ENCODE peak calls at places on chromosomes 3 and 15, in eight cellular contexts. One of them, this sample, is unnamed.

GRCh38 chr15:57903626-57904025 is 161.9 kb downstream of the ALDH1A2 start:
- DNase-seq in amniotic stem cell: no peak
- DNase-seq in stimulated activated CD4-positive, alpha-beta T cell treated with anti-CD3 and anti-CD28 coated beads, Interleukin-1b, Interleukin-23, amount 100 ng/mL, for 4 hours: no peak
- DNase-seq in C1 segment of cervical spinal cord: no peak
- DNase-seq in left lobe of liver: no peak
- DNase-seq in GM13977: no peak
- DNase-seq in DMS153: no peak
- DNase-seq in neural crest cell: no peak
- DNase-seq in this sample: no peak

GRCh38 chr3:180820400-180820799 is 92.1 kb upstream of the FXR1 start:
- DNase-seq in GM13977: no peak
- DNase-seq in left lobe of liver: no peak
- DNase-seq in amniotic stem cell: no peak
- DNase-seq in DMS153: no peak
- DNase-seq in neural crest cell: no peak
- DNase-seq in C1 segment of cervical spinal cord: no peak
- DNase-seq in stimulated activated CD4-positive, alpha-beta T cell treated with anti-CD3 and anti-CD28 coated beads, Interleukin-1b, Interleukin-23, amount 100 ng/mL, for 4 hours: no peak
- DNase-seq in this sample: no peak

GRCh38 chr3:113275876-113276580 is 64.7 kb downstream of the BOC start:
- DNase-seq in neural crest cell: peak
- DNase-seq in DMS153: peak
- DNase-seq in C1 segment of cervical spinal cord: peak
- DNase-seq in GM13977: peak
- DNase-seq in stimulated activated CD4-positive, alpha-beta T cell treated with anti-CD3 and anti-CD28 coated beads, Interleukin-1b, Interleukin-23, amount 100 ng/mL, for 4 hours: no peak
- DNase-seq in left lobe of liver: no peak
- DNase-seq in amniotic stem cell: no peak
- DNase-seq in this sample: no peak

GRCh38 chr3:39644176-39644575 is 165.2 kb upstream of the MYRIP start:
- DNase-seq in DMS153: no peak
- DNase-seq in GM13977: no peak
- DNase-seq in amniotic stem cell: no peak
- DNase-seq in C1 segment of cervical spinal cord: no peak
- DNase-seq in left lobe of liver: no peak
- DNase-seq in neural crest cell: no peak
- DNase-seq in stimulated activated CD4-positive, alpha-beta T cell treated with anti-CD3 and anti-CD28 coated beads, Interleukin-1b, Interleukin-23, amount 100 ng/mL, for 4 hours: no peak
- DNase-seq in this sample: no peak

GRCh38 chr3:11820540-11821041 is 26.1 kb downstream of the TAMM41 start:
- DNase-seq in left lobe of liver: no peak
- DNase-seq in amniotic stem cell: no peak
- DNase-seq in stimulated activated CD4-positive, alpha-beta T cell treated with anti-CD3 and anti-CD28 coated beads, Interleukin-1b, Interleukin-23, amount 100 ng/mL, for 4 hours: no peak
- DNase-seq in C1 segment of cervical spinal cord: no peak
- DNase-seq in DMS153: no peak
- DNase-seq in neural crest cell: no peak
- DNase-seq in GM13977: peak
- DNase-seq in this sample: no peak

GRCh38 chr3:152151216-152151874 is 117.4 kb upstream of the MBNL1 start:
- DNase-seq in C1 segment of cervical spinal cord: no peak
- DNase-seq in left lobe of liver: no peak
- DNase-seq in amniotic stem cell: no peak
- DNase-seq in stimulated activated CD4-positive, alpha-beta T cell treated with anti-CD3 and anti-CD28 coated beads, Interleukin-1b, Interleukin-23, amount 100 ng/mL, for 4 hours: no peak
- DNase-seq in neural crest cell: no peak
- DNase-seq in DMS153: no peak
- DNase-seq in GM13977: no peak
- DNase-seq in this sample: no peak

GRCh38 chr3:55604846-55605245 is 117.7 kb upstream of the WNT5A start:
- DNase-seq in stimulated activated CD4-positive, alpha-beta T cell treated with anti-CD3 and anti-CD28 coated beads, Interleukin-1b, Interleukin-23, amount 100 ng/mL, for 4 hours: no peak
- DNase-seq in left lobe of liver: no peak
- DNase-seq in DMS153: no peak
- DNase-seq in neural crest cell: no peak
- DNase-seq in amniotic stem cell: no peak
- DNase-seq in C1 segment of cervical spinal cord: no peak
- DNase-seq in GM13977: no peak
- DNase-seq in this sample: no peak

GRCh38 chr3:62585861-62586260 is 212.5 kb upstream of the FEZF2 start:
- DNase-seq in DMS153: no peak
- DNase-seq in amniotic stem cell: no peak
- DNase-seq in neural crest cell: no peak
- DNase-seq in GM13977: no peak
- DNase-seq in stimulated activated CD4-positive, alpha-beta T cell treated with anti-CD3 and anti-CD28 coated beads, Interleukin-1b, Interleukin-23, amount 100 ng/mL, for 4 hours: no peak
- DNase-seq in left lobe of liver: no peak
- DNase-seq in C1 segment of cervical spinal cord: no peak
- DNase-seq in this sample: no peak

GRCh38 chr3:145898487-145898886 is 262.5 kb downstream of the PLOD2 start:
- DNase-seq in DMS153: no peak
- DNase-seq in GM13977: no peak
- DNase-seq in stimulated activated CD4-positive, alpha-beta T cell treated with anti-CD3 and anti-CD28 coated beads, Interleukin-1b, Interleukin-23, amount 100 ng/mL, for 4 hours: no peak
- DNase-seq in C1 segment of cervical spinal cord: no peak
- DNase-seq in neural crest cell: no peak
- DNase-seq in amniotic stem cell: no peak
- DNase-seq in left lobe of liver: no peak
- DNase-seq in this sample: no peak

GRCh38 chr15:34240537-34240936 is 15.7 kb downstream of the EMC4 start:
- DNase-seq in stimulated activated CD4-positive, alpha-beta T cell treated with anti-CD3 and anti-CD28 coated beads, Interleukin-1b, Interleukin-23, amount 100 ng/mL, for 4 hours: no peak
- DNase-seq in C1 segment of cervical spinal cord: no peak
- DNase-seq in neural crest cell: no peak
- DNase-seq in GM13977: no peak
- DNase-seq in DMS153: no peak
- DNase-seq in left lobe of liver: no peak
- DNase-seq in amniotic stem cell: no peak
- DNase-seq in this sample: no peak

GRCh38 chr15:52005748-52006701 is 13.0 kb upstream of the MAPK6 start:
- DNase-seq in C1 segment of cervical spinal cord: no peak
- DNase-seq in amniotic stem cell: no peak
- DNase-seq in DMS153: no peak
- DNase-seq in neural crest cell: no peak
- DNase-seq in stimulated activated CD4-positive, alpha-beta T cell treated with anti-CD3 and anti-CD28 coated beads, Interleukin-1b, Interleukin-23, amount 100 ng/mL, for 4 hours: no peak
- DNase-seq in GM13977: peak
- DNase-seq in left lobe of liver: no peak
- DNase-seq in this sample: peak

GRCh38 chr15:96505014-96505413 is 174.5 kb downstream of the NR2F2 start:
- DNase-seq in neural crest cell: no peak
- DNase-seq in left lobe of liver: no peak
- DNase-seq in amniotic stem cell: no peak
- DNase-seq in stimulated activated CD4-positive, alpha-beta T cell treated with anti-CD3 and anti-CD28 coated beads, Interleukin-1b, Interleukin-23, amount 100 ng/mL, for 4 hours: no peak
- DNase-seq in GM13977: no peak
- DNase-seq in DMS153: no peak
- DNase-seq in C1 segment of cervical spinal cord: no peak
- DNase-seq in this sample: no peak

This sample was measured in DMS53.